ENCODE peak calls at places on chromosomes 1 and 21, in nine cellular contexts. N is neural progenitor cell, K is spleen, W is upper lobe of right lung, T is right cardiac atrium, V is transverse colon, L is dorsolateral prefrontal cortex, M is cardiac muscle cell, A is IMR-90. I is an unnamed sample. For H3K27me3, the result is how much of the 10 kb centered on the place peaks cover.

GRCh38 chr1:224205438-224205840 is 22.4 kb downstream of the DEGS1 start:
- DNase-seq in M (peak), L (no peak), A (peak), W (no peak), K (no peak), N (no peak), T (no peak), V (no peak), I (no peak)

GRCh38 chr1:156892190-156893047 is 1.1 kb upstream of the PEAR1 start:
- DNase-seq in K (peak), N (peak), M (peak), L (peak), A (peak), V (peak), T (peak), W (peak), I (peak)

GRCh38 chr1:220901906-220902305 is 22.7 kb downstream of the HLX start:
- DNase-seq in K (no peak), T (no peak), A (peak), L (no peak), W (no peak), M (no peak), V (no peak), N (no peak), I (no peak)

GRCh38 chr1:173824315-173825081 is at the start of the genes CENPL and DARS2:
- DNase-seq in A (peak), V (peak), N (peak), L (peak), T (peak), K (peak), W (peak), M (peak), I (peak)

GRCh38 chr1:84540759-84541158 is 33.5 kb downstream of the CTBS start:
- DNase-seq in A (no peak), N (no peak), W (no peak), K (no peak), T (no peak), V (no peak), M (no peak), L (no peak), I (no peak)

GRCh38 chr21:25878334-25878733 is 143.6 kb downstream of the GABPA start:
- DNase-seq in T (no peak), K (no peak), L (no peak), M (peak), V (no peak), A (peak), W (no peak), N (no peak), I (no peak)

GRCh38 chr1:53342735-53343470 is 15.0 kb upstream of the LRP8 start:
- DNase-seq in V (no peak), T (no peak), K (peak), N (no peak), A (no peak), L (no peak), W (no peak), M (no peak), I (no peak)

GRCh38 chr1:10508511-10508951 is 33.8 kb downstream of the PEX14 start:
- DNase-seq in A (peak), L (no peak), V (no peak), N (peak), T (no peak), K (no peak), W (no peak), M (no peak), I (no peak)

GRCh38 chr1:9809122-9809521 is 14.6 kb downstream of the CLSTN1 start:
- DNase-seq in L (no peak), A (no peak), N (no peak), M (no peak), W (peak), T (no peak), V (no peak), K (no peak), I (no peak)

GRCh38 chr1:154857441-154858215 is 12.5 kb downstream of the KCNN3 start:
- DNase-seq in W (no peak), V (no peak), L (no peak), M (no peak), K (no peak), N (no peak), T (no peak), A (no peak), I (no peak)

GRCh38 chr1:247487057-247487456 is 29.2 kb upstream of the OR2B11 start:
- DNase-seq in W (no peak), M (peak), N (peak), K (no peak), A (peak), T (no peak), L (peak), V (peak), I (peak)

GRCh38 chr1:241972703-241973375 is 15.3 kb downstream of the BECN2 start:
- DNase-seq in M (peak), L (peak), V (no peak), T (no peak), N (peak), W (no peak), K (no peak), A (no peak), I (no peak)

GRCh38 chr1:107460009-107460408 is 319.2 kb downstream of the NTNG1 start:
- DNase-seq in L (no peak), K (no peak), M (no peak), W (no peak), A (no peak), T (no peak), N (no peak), V (peak), I (no peak)

GRCh38 chr1:224632381-224632871 is 16.3 kb downstream of the CNIH3 start:
- DNase-seq in W (no peak), T (no peak), N (no peak), A (peak), V (no peak), M (peak), L (no peak), K (no peak), I (no peak)

GRCh38 chr1:100670083-100670482 is 49.5 kb upstream of the VCAM1 start:
- DNase-seq in V (no peak), W (no peak), L (no peak), N (no peak), T (no peak), K (no peak), A (peak), M (no peak), I (no peak)

GRCh38 chr1:9798236-9799130 is 25.3 kb downstream of the CLSTN1 start:
- DNase-seq in K (no peak), A (peak), N (no peak), T (peak), L (no peak), M (peak), W (peak), V (no peak), I (no peak)

GRCh38 chr1:3614755-3615742 is 3.7 kb upstream of the MEGF6 start:
- DNase-seq in W (no peak), V (no peak), T (peak), M (no peak), N (peak), A (no peak), L (no peak), K (no peak), I (no peak)

GRCh38 chr1:67575861-67576260 is 109.1 kb upstream of the GADD45A start:
- DNase-seq in V (no peak), W (no peak), T (no peak), N (no peak), A (peak), L (no peak), M (peak), K (no peak), I (no peak)

GRCh38 chr1:43997979-43998378 is 6.6 kb downstream of the CCDC24 start:
- DNase-seq in N (no peak), A (no peak), T (no peak), K (no peak), V (no peak), L (no peak), W (no peak), M (no peak), I (no peak)

GRCh38 chr21:26909972-26910371 is 56.9 kb downstream of the ADAMTS5 start:
- DNase-seq in N (peak), K (no peak), L (no peak), A (no peak), V (no peak), T (no peak), W (no peak), M (peak), I (no peak)

GRCh38 chr1:221419513-221420088 is 322.3 kb downstream of the DUSP10 start:
- DNase-seq in W (no peak), M (peak), N (no peak), L (no peak), V (no peak), T (no peak), K (no peak), A (peak), I (no peak)

GRCh38 chr1:172845371-172845770 is 186.5 kb downstream of the FASLG start:
- DNase-seq in K (no peak), M (peak), L (no peak), A (peak), T (no peak), V (no peak), N (no peak), W (no peak), I (peak)

GRCh38 chr1:156601892-156602291 is 613 bp upstream of the GPATCH4 start:
- DNase-seq in L (no peak), T (no peak), V (no peak), K (no peak), M (no peak), N (no peak), W (peak), A (no peak), I (no peak)

GRCh38 chr1:89757532-89757931 is 63.3 kb upstream of the LRRC8D start:
- DNase-seq in N (no peak), M (peak), V (no peak), A (peak), T (peak), K (peak), L (no peak), W (peak), I (no peak)

GRCh38 chr1:16677552-16678423 is 11.0 kb upstream of the RNU1-3 start:
- DNase-seq in M (peak), A (peak), V (peak), N (peak), T (peak), L (no peak), K (peak), W (peak), I (no peak)

GRCh38 chr21:41497836-41498235 is 10.1 kb downstream of the TMPRSS2 start:
- DNase-seq in M (no peak), A (no peak), W (no peak), T (no peak), K (no peak), N (no peak), V (no peak), L (no peak), I (no peak)

GRCh38 chr21:45433911-45434644 is 29.1 kb downstream of the COL18A1 start:
- DNase-seq in M (no peak), N (no peak), L (no peak), K (no peak), V (no peak), A (no peak), T (peak), W (no peak), I (no peak)

GRCh38 chr21:40923361-40923760 is 76.4 kb upstream of the DSCAM start:
- DNase-seq in W (no peak), N (no peak), K (no peak), L (no peak), M (no peak), T (no peak), A (no peak), V (no peak), I (no peak)

GRCh38 chr1:48741380-48741779 is 35.3 kb downstream of the BEND5 start:
- DNase-seq in T (no peak), W (no peak), K (no peak), M (no peak), A (no peak), V (no peak), L (no peak), N (no peak), I (no peak)

GRCh38 chr1:160158534-160158933 is 7.1 kb downstream of the ATP1A4 start:
- DNase-seq in V (no peak), L (no peak), T (no peak), K (no peak), W (no peak), N (no peak), M (no peak), A (no peak), I (no peak)

GRCh38 chr1:97433520-97434175 is 487.2 kb downstream of the DPYD start:
- DNase-seq in M (peak), A (peak), V (no peak), W (no peak), L (no peak), K (no peak), T (no peak), N (no peak), I (no peak)

GRCh38 chr1:44012941-44013609 is 18.2 kb downstream of the SLC6A9 start:
- DNase-seq in M (no peak), W (no peak), N (peak), V (no peak), A (no peak), K (no peak), T (peak), L (peak), I (no peak)

GRCh38 chr21:29657228-29657989 is 282.4 kb downstream of the GRIK1 start:
- DNase-seq in W (no peak), M (no peak), T (no peak), K (no peak), A (no peak), N (no peak), L (no peak), V (no peak), I (no peak)

GRCh38 chr1:115076384-115076906 is 12.9 kb downstream of the TSPAN2 start:
- DNase-seq in N (no peak), T (no peak), V (no peak), K (no peak), M (peak), W (no peak), A (peak), L (no peak), I (no peak)

GRCh38 chr1:86754265-86754974 is 50.0 kb downstream of the SH3GLB1 start:
- DNase-seq in M (no peak), A (no peak), V (no peak), W (no peak), K (no peak), N (no peak), T (no peak), L (no peak), I (no peak)

GRCh38 chr1:218444173-218444572 is 99.0 kb downstream of the TGFB2 start:
- DNase-seq in T (no peak), M (no peak), V (no peak), L (no peak), A (no peak), K (no peak), N (no peak), W (no peak), I (no peak)

GRCh38 chr21:29232601-29233541 is 65.9 kb upstream of the BACH1 start:
- DNase-seq in V (no peak), T (no peak), L (no peak), W (no peak), A (peak), N (no peak), K (no peak), M (peak), I (no peak)

GRCh38 chr1:45009956-45010854 is 919 bp downstream of the HECTD3 start:
- DNase-seq in N (no peak), V (peak), L (no peak), K (peak), W (peak), A (no peak), M (no peak), T (peak), I (no peak)

DNA sequence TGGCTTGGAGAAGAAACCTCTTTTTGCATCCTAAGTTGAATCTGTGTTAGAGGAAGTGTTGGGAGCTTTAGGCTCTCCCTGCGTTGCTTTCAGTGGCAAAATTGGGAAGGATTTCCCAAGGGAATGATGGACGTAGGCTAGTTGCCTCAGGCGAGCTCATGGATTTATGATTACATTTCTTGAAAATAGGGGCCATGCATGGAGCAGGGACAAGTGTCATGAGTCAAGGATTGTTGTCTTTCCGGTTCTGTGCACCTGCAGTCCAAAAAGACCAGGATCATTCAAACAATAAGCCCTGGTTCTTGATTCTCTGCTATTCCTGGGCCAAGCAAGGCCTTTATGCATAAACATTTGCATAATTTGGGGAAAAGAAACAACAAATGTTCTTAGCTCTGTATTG is 7.1 kb downstream of the MAN1C1 start:
- DNase-seq in A (no peak), L (no peak), V (no peak), W (no peak), M (no peak), T (no peak), K (no peak), N (no peak), I (no peak)
- H3K27me3 ChIP-seq in A (under half), L (under half), V (under half), W (under half), M (under half), T (under half), K (under half), N (under half), I (under half)

DNA sequence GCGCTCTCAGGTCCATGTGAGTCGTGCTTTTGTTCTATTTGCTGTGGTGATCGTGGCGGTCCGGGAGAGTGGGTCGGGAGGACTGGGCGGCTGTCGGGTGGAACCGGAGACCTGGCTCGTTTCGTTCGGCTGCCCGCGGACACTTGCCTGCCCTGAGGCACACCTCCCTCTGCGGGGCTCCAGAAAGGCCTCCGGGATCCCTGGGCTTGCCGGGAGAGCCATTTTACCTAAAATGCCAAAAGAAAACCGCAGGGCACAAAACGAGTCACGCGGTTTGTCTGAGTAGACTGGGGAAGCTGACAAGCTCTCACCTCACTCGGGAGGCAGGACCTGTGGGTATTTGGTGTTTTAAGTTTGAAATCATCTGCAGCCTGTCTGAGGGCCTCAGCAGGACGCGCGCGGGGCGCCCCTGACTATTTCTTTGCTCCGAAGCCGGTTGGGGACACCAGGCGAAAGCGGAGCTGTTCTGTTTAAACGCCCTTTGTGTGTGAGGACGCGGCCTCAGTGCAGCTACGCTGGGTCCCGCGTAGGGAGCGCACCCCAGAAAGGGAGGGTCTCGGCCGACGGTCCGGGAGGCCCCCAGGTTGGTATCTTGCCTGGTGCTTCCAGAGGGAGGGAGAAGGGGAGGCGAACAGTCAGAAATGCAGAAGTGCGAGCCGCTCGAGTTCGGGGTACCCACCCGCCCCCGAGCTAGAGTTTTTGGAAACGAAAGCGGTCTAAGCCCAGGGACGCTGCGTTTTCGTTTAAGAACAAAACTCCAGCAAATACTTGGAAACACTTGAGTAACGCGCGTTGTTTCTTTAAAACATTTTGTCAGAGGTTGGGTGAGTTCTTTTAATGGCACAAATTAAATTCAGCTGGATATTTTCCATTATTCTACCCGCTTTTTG is 996 bp downstream of the LHX8 start:
- DNase-seq in W (no peak), V (no peak), L (no peak), A (peak), K (no peak), T (no peak), N (peak), M (peak), I (no peak)
- H3K4me3 ChIP-seq in W (peak), V (peak), L (peak), A (peak), K (peak), T (peak), N (peak), M (peak), I (no peak)

GRCh38 chr1:6466751-6467150 is 778 bp upstream of the TNFRSF25 start:
- DNase-seq in A (no peak), K (no peak), N (no peak), V (no peak), T (no peak), W (no peak), M (no peak), L (no peak), I (no peak)
- H3K27me3 ChIP-seq in A (under half), K (under half), N (under half), V (under half), T (under half), W (under half), M (under half), L (under half), I (under half)

DNA sequence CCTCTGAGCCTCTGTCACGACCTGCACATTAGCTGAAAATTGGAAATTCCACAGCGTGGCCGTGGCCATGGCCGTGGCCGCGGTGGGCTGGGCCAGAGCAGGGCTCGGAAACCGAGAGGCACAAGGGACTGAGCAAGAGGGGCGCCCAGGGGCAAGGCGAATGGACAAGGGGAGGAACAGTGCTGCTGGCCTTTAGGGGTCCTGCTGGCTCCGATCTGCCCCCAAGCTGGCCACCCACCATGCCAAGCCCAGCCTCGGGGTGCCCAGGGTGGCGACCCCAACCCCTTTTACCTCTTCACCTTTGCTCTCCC is 75.0 kb downstream of the TAS1R2 start:
- DNase-seq in W (no peak), K (no peak), M (no peak), N (no peak), A (no peak), V (no peak), T (no peak), L (no peak), I (no peak)
- H3K4me3 ChIP-seq in W (no peak), K (no peak), M (no peak), N (peak), A (no peak), V (no peak), T (no peak), L (no peak), I (no peak)

GRCh38 chr1:203343956-203344355 is 7.0 kb downstream of the FMOD start:
- DNase-seq in M (no peak), N (no peak), K (no peak), L (no peak), A (no peak), W (no peak), T (no peak), V (no peak), I (no peak)

GRCh38 chr1:203342192-203342940 is 8.6 kb downstream of the FMOD start:
- DNase-seq in M (peak), N (peak), W (no peak), L (no peak), A (peak), V (peak), K (no peak), T (peak), I (peak)

GRCh38 chr1:203338335-203339036 is 12.4 kb downstream of the FMOD start:
- DNase-seq in L (peak), V (peak), M (peak), N (peak), T (peak), K (peak), W (no peak), A (peak), I (peak)

GRCh38 chr1:203336097-203336496 is 14.8 kb downstream of the FMOD start:
- DNase-seq in A (no peak), W (no peak), K (no peak), V (no peak), M (no peak), N (no peak), T (no peak), L (no peak), I (no peak)

DNA sequence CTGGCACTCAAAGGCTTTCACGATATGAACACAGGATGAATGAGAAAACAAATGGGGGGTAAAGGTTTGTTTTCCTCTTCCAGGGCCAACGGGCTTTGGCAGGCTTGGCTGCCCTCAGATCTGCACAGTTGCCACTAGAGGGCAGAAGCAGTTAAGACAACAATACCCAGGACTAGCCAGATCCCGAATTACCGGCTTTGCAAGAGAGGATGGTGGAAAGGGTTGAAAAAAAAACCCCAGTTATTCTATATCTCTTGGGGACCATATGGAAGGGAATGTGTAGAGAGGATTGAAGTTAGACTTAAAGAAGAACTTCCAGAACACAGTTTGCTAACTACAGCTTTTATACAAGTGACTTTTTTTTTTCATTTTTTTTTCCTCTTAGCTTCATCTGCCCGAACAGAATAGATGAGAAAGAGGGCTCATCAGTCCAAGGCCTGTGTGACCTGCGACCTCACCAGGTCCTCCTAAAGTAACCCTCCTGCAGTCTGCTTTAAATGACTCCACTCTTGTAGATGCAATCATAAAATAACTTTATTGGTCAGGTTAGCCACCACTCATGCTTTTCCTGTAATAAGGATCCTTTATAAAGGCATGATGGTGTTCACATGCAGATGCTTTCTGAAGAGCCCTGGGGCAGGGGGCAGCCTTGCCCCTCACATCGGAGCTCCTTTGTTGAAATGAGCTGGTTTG is 10.7 kb downstream of the FMOD start:
- DNase-seq in V (peak), M (peak), A (peak), K (peak), L (peak), T (peak), N (peak), W (peak), I (peak)
- H3K27me3 ChIP-seq in V (under half), M (under half), A (under half), K (under half), L (under half), T (under half), N (under half), W (under half), I (under half)

I was measured in effector memory CD4-positive, alpha-beta T cell.